ENCODE peak calls at places on chromosomes 11 and 22, in six cellular contexts. One of them, this sample, is unnamed.

GRCh38 chr11:100831929-100832480 is 144.9 kb downstream of the ARHGAP42 start:
- DNase-seq in naive thymus-derived CD8-positive, alpha-beta T cell: no peak
- DNase-seq in activated T-cell treated with anti-CD3 and anti-CD28 coated beads, Interleukin-2, amount 50 U/mL, for 4 hours: no peak
- DNase-seq in stimulated activated CD8-positive, alpha-beta memory T cell treated with anti-CD3 and anti-CD28 coated beads, Interleukin-2, amount 100 ng/mL, for 1 hour: no peak
- DNase-seq in anterior cingulate cortex: no peak
- DNase-seq in stimulated activated CD4-positive, alpha-beta T cell treated with anti-CD3 and anti-CD28 coated beads, Interleukin-4, amount 100 ng/mL, for 1 hour: no peak
- DNase-seq in this sample: no peak

GRCh38 chr11:102005306-102005705 is 41.9 kb upstream of the CFAP300 start:
- DNase-seq in stimulated activated CD8-positive, alpha-beta memory T cell treated with anti-CD3 and anti-CD28 coated beads, Interleukin-2, amount 100 ng/mL, for 1 hour: no peak
- DNase-seq in activated T-cell treated with anti-CD3 and anti-CD28 coated beads, Interleukin-2, amount 50 U/mL, for 4 hours: no peak
- DNase-seq in stimulated activated CD4-positive, alpha-beta T cell treated with anti-CD3 and anti-CD28 coated beads, Interleukin-4, amount 100 ng/mL, for 1 hour: no peak
- DNase-seq in anterior cingulate cortex: no peak
- DNase-seq in naive thymus-derived CD8-positive, alpha-beta T cell: no peak
- DNase-seq in this sample: no peak

GRCh38 chr22:38941488-38941987 is 15.9 kb upstream of the APOBEC3A start:
- DNase-seq in activated T-cell treated with anti-CD3 and anti-CD28 coated beads, Interleukin-2, amount 50 U/mL, for 4 hours: peak; percentile 61
- DNase-seq in stimulated activated CD4-positive, alpha-beta T cell treated with anti-CD3 and anti-CD28 coated beads, Interleukin-4, amount 100 ng/mL, for 1 hour: peak; percentile 71
- DNase-seq in naive thymus-derived CD8-positive, alpha-beta T cell: no peak
- DNase-seq in anterior cingulate cortex: no peak
- DNase-seq in stimulated activated CD8-positive, alpha-beta memory T cell treated with anti-CD3 and anti-CD28 coated beads, Interleukin-2, amount 100 ng/mL, for 1 hour: no peak
- DNase-seq in this sample: no peak

GRCh38 chr11:74697722-74698121 is 33.5 kb downstream of the CHRDL2 start:
- DNase-seq in stimulated activated CD8-positive, alpha-beta memory T cell treated with anti-CD3 and anti-CD28 coated beads, Interleukin-2, amount 100 ng/mL, for 1 hour: no peak
- DNase-seq in stimulated activated CD4-positive, alpha-beta T cell treated with anti-CD3 and anti-CD28 coated beads, Interleukin-4, amount 100 ng/mL, for 1 hour: no peak
- DNase-seq in naive thymus-derived CD8-positive, alpha-beta T cell: no peak
- DNase-seq in activated T-cell treated with anti-CD3 and anti-CD28 coated beads, Interleukin-2, amount 50 U/mL, for 4 hours: no peak
- DNase-seq in anterior cingulate cortex: no peak
- DNase-seq in this sample: no peak

GRCh38 chr22:36510966-36511881 is 4.4 kb upstream of the FOXRED2 start:
- DNase-seq in anterior cingulate cortex: no peak
- DNase-seq in stimulated activated CD4-positive, alpha-beta T cell treated with anti-CD3 and anti-CD28 coated beads, Interleukin-4, amount 100 ng/mL, for 1 hour: peak; percentile 36
- DNase-seq in naive thymus-derived CD8-positive, alpha-beta T cell: peak; percentile 40
- DNase-seq in stimulated activated CD8-positive, alpha-beta memory T cell treated with anti-CD3 and anti-CD28 coated beads, Interleukin-2, amount 100 ng/mL, for 1 hour: no peak
- DNase-seq in activated T-cell treated with anti-CD3 and anti-CD28 coated beads, Interleukin-2, amount 50 U/mL, for 4 hours: peak; percentile 24
- DNase-seq in this sample: no peak

GRCh38 chr11:353315-353857 is 15.9 kb upstream of the B4GALNT4 start:
- DNase-seq in stimulated activated CD4-positive, alpha-beta T cell treated with anti-CD3 and anti-CD28 coated beads, Interleukin-4, amount 100 ng/mL, for 1 hour: no peak
- DNase-seq in naive thymus-derived CD8-positive, alpha-beta T cell: no peak
- DNase-seq in activated T-cell treated with anti-CD3 and anti-CD28 coated beads, Interleukin-2, amount 50 U/mL, for 4 hours: no peak
- DNase-seq in stimulated activated CD8-positive, alpha-beta memory T cell treated with anti-CD3 and anti-CD28 coated beads, Interleukin-2, amount 100 ng/mL, for 1 hour: no peak
- DNase-seq in anterior cingulate cortex: peak; percentile 85
- DNase-seq in this sample: no peak

GRCh38 chr11:32963721-32964120 is 52.0 kb upstream of the DEPDC7 start:
- DNase-seq in activated T-cell treated with anti-CD3 and anti-CD28 coated beads, Interleukin-2, amount 50 U/mL, for 4 hours: no peak
- DNase-seq in naive thymus-derived CD8-positive, alpha-beta T cell: no peak
- DNase-seq in anterior cingulate cortex: no peak
- DNase-seq in stimulated activated CD4-positive, alpha-beta T cell treated with anti-CD3 and anti-CD28 coated beads, Interleukin-4, amount 100 ng/mL, for 1 hour: no peak
- DNase-seq in stimulated activated CD8-positive, alpha-beta memory T cell treated with anti-CD3 and anti-CD28 coated beads, Interleukin-2, amount 100 ng/mL, for 1 hour: no peak
- DNase-seq in this sample: no peak

GRCh38 chr11:46676436-46677158 is 23.8 kb downstream of the ARHGAP1 start:
- DNase-seq in activated T-cell treated with anti-CD3 and anti-CD28 coated beads, Interleukin-2, amount 50 U/mL, for 4 hours: no peak
- DNase-seq in naive thymus-derived CD8-positive, alpha-beta T cell: no peak
- DNase-seq in stimulated activated CD4-positive, alpha-beta T cell treated with anti-CD3 and anti-CD28 coated beads, Interleukin-4, amount 100 ng/mL, for 1 hour: no peak
- DNase-seq in stimulated activated CD8-positive, alpha-beta memory T cell treated with anti-CD3 and anti-CD28 coated beads, Interleukin-2, amount 100 ng/mL, for 1 hour: no peak
- DNase-seq in anterior cingulate cortex: no peak
- DNase-seq in this sample: no peak

GRCh38 chr11:126930100-126930841 is 70.3 kb downstream of the KIRREL3 start:
- DNase-seq in stimulated activated CD8-positive, alpha-beta memory T cell treated with anti-CD3 and anti-CD28 coated beads, Interleukin-2, amount 100 ng/mL, for 1 hour: no peak
- DNase-seq in naive thymus-derived CD8-positive, alpha-beta T cell: no peak
- DNase-seq in anterior cingulate cortex: no peak
- DNase-seq in stimulated activated CD4-positive, alpha-beta T cell treated with anti-CD3 and anti-CD28 coated beads, Interleukin-4, amount 100 ng/mL, for 1 hour: no peak
- DNase-seq in activated T-cell treated with anti-CD3 and anti-CD28 coated beads, Interleukin-2, amount 50 U/mL, for 4 hours: no peak
- DNase-seq in this sample: no peak

GRCh38 chr11:398826-399225 is 4.8 kb downstream of the PKP3 start:
- DNase-seq in anterior cingulate cortex: no peak
- DNase-seq in stimulated activated CD4-positive, alpha-beta T cell treated with anti-CD3 and anti-CD28 coated beads, Interleukin-4, amount 100 ng/mL, for 1 hour: no peak
- DNase-seq in stimulated activated CD8-positive, alpha-beta memory T cell treated with anti-CD3 and anti-CD28 coated beads, Interleukin-2, amount 100 ng/mL, for 1 hour: no peak
- DNase-seq in activated T-cell treated with anti-CD3 and anti-CD28 coated beads, Interleukin-2, amount 50 U/mL, for 4 hours: no peak
- DNase-seq in naive thymus-derived CD8-positive, alpha-beta T cell: no peak
- DNase-seq in this sample: no peak

GRCh38 chr11:95512682-95513081 is 276.9 kb downstream of the FAM76B start:
- DNase-seq in stimulated activated CD4-positive, alpha-beta T cell treated with anti-CD3 and anti-CD28 coated beads, Interleukin-4, amount 100 ng/mL, for 1 hour: no peak
- DNase-seq in anterior cingulate cortex: no peak
- DNase-seq in stimulated activated CD8-positive, alpha-beta memory T cell treated with anti-CD3 and anti-CD28 coated beads, Interleukin-2, amount 100 ng/mL, for 1 hour: no peak
- DNase-seq in naive thymus-derived CD8-positive, alpha-beta T cell: no peak
- DNase-seq in activated T-cell treated with anti-CD3 and anti-CD28 coated beads, Interleukin-2, amount 50 U/mL, for 4 hours: no peak
- DNase-seq in this sample: no peak

GRCh38 chr11:16959528-16960100 is 54.6 kb downstream of the PLEKHA7 start:
- DNase-seq in activated T-cell treated with anti-CD3 and anti-CD28 coated beads, Interleukin-2, amount 50 U/mL, for 4 hours: no peak
- DNase-seq in stimulated activated CD4-positive, alpha-beta T cell treated with anti-CD3 and anti-CD28 coated beads, Interleukin-4, amount 100 ng/mL, for 1 hour: no peak
- DNase-seq in anterior cingulate cortex: no peak
- DNase-seq in stimulated activated CD8-positive, alpha-beta memory T cell treated with anti-CD3 and anti-CD28 coated beads, Interleukin-2, amount 100 ng/mL, for 1 hour: no peak
- DNase-seq in naive thymus-derived CD8-positive, alpha-beta T cell: no peak
- DNase-seq in this sample: no peak

GRCh38 chr11:40293655-40294342 is 1165.7 kb downstream of the LRRC4C start:
- DNase-seq in naive thymus-derived CD8-positive, alpha-beta T cell: peak; percentile 3
- DNase-seq in anterior cingulate cortex: peak; percentile 71
- DNase-seq in activated T-cell treated with anti-CD3 and anti-CD28 coated beads, Interleukin-2, amount 50 U/mL, for 4 hours: no peak
- DNase-seq in stimulated activated CD4-positive, alpha-beta T cell treated with anti-CD3 and anti-CD28 coated beads, Interleukin-4, amount 100 ng/mL, for 1 hour: peak; percentile 19
- DNase-seq in stimulated activated CD8-positive, alpha-beta memory T cell treated with anti-CD3 and anti-CD28 coated beads, Interleukin-2, amount 100 ng/mL, for 1 hour: no peak
- DNase-seq in this sample: peak; percentile 90

GRCh38 chr22:36687516-36687915 is 16.0 kb downstream of the CACNG2 start:
- DNase-seq in activated T-cell treated with anti-CD3 and anti-CD28 coated beads, Interleukin-2, amount 50 U/mL, for 4 hours: no peak
- DNase-seq in anterior cingulate cortex: no peak
- DNase-seq in stimulated activated CD8-positive, alpha-beta memory T cell treated with anti-CD3 and anti-CD28 coated beads, Interleukin-2, amount 100 ng/mL, for 1 hour: no peak
- DNase-seq in naive thymus-derived CD8-positive, alpha-beta T cell: no peak
- DNase-seq in stimulated activated CD4-positive, alpha-beta T cell treated with anti-CD3 and anti-CD28 coated beads, Interleukin-4, amount 100 ng/mL, for 1 hour: no peak
- DNase-seq in this sample: no peak

GRCh38 chr11:95135155-95135554 is 45.5 kb downstream of the ENDOD1 start:
- DNase-seq in activated T-cell treated with anti-CD3 and anti-CD28 coated beads, Interleukin-2, amount 50 U/mL, for 4 hours: no peak
- DNase-seq in stimulated activated CD4-positive, alpha-beta T cell treated with anti-CD3 and anti-CD28 coated beads, Interleukin-4, amount 100 ng/mL, for 1 hour: no peak
- DNase-seq in naive thymus-derived CD8-positive, alpha-beta T cell: no peak
- DNase-seq in stimulated activated CD8-positive, alpha-beta memory T cell treated with anti-CD3 and anti-CD28 coated beads, Interleukin-2, amount 100 ng/mL, for 1 hour: no peak
- DNase-seq in anterior cingulate cortex: no peak
- DNase-seq in this sample: no peak

GRCh38 chr11:113242767-113243397 is 71.5 kb upstream of the TTC12 start:
- DNase-seq in stimulated activated CD4-positive, alpha-beta T cell treated with anti-CD3 and anti-CD28 coated beads, Interleukin-4, amount 100 ng/mL, for 1 hour: no peak
- DNase-seq in activated T-cell treated with anti-CD3 and anti-CD28 coated beads, Interleukin-2, amount 50 U/mL, for 4 hours: no peak
- DNase-seq in anterior cingulate cortex: no peak
- DNase-seq in naive thymus-derived CD8-positive, alpha-beta T cell: peak; percentile 7
- DNase-seq in stimulated activated CD8-positive, alpha-beta memory T cell treated with anti-CD3 and anti-CD28 coated beads, Interleukin-2, amount 100 ng/mL, for 1 hour: no peak
- DNase-seq in this sample: peak; percentile 39

GRCh38 chr11:69320756-69321741 is 27.1 kb downstream of the MYEOV start:
- DNase-seq in activated T-cell treated with anti-CD3 and anti-CD28 coated beads, Interleukin-2, amount 50 U/mL, for 4 hours: no peak
- DNase-seq in stimulated activated CD8-positive, alpha-beta memory T cell treated with anti-CD3 and anti-CD28 coated beads, Interleukin-2, amount 100 ng/mL, for 1 hour: no peak
- DNase-seq in anterior cingulate cortex: no peak
- DNase-seq in stimulated activated CD4-positive, alpha-beta T cell treated with anti-CD3 and anti-CD28 coated beads, Interleukin-4, amount 100 ng/mL, for 1 hour: no peak
- DNase-seq in naive thymus-derived CD8-positive, alpha-beta T cell: no peak
- DNase-seq in this sample: no peak

GRCh38 chr22:45629469-45630089 is 42.1 kb upstream of the ATXN10 start:
- DNase-seq in activated T-cell treated with anti-CD3 and anti-CD28 coated beads, Interleukin-2, amount 50 U/mL, for 4 hours: no peak
- DNase-seq in anterior cingulate cortex: no peak
- DNase-seq in naive thymus-derived CD8-positive, alpha-beta T cell: no peak
- DNase-seq in stimulated activated CD8-positive, alpha-beta memory T cell treated with anti-CD3 and anti-CD28 coated beads, Interleukin-2, amount 100 ng/mL, for 1 hour: no peak
- DNase-seq in stimulated activated CD4-positive, alpha-beta T cell treated with anti-CD3 and anti-CD28 coated beads, Interleukin-4, amount 100 ng/mL, for 1 hour: no peak
- DNase-seq in this sample: no peak

GRCh38 chr11:63534895-63535461 is 1.6 kb upstream of the PLAAT4 start:
- DNase-seq in stimulated activated CD4-positive, alpha-beta T cell treated with anti-CD3 and anti-CD28 coated beads, Interleukin-4, amount 100 ng/mL, for 1 hour: no peak
- DNase-seq in anterior cingulate cortex: no peak
- DNase-seq in activated T-cell treated with anti-CD3 and anti-CD28 coated beads, Interleukin-2, amount 50 U/mL, for 4 hours: no peak
- DNase-seq in stimulated activated CD8-positive, alpha-beta memory T cell treated with anti-CD3 and anti-CD28 coated beads, Interleukin-2, amount 100 ng/mL, for 1 hour: no peak
- DNase-seq in naive thymus-derived CD8-positive, alpha-beta T cell: no peak
- DNase-seq in this sample: no peak

GRCh38 chr11:15829312-15829711 is 527.0 kb downstream of the SOX6 start:
- DNase-seq in stimulated activated CD8-positive, alpha-beta memory T cell treated with anti-CD3 and anti-CD28 coated beads, Interleukin-2, amount 100 ng/mL, for 1 hour: no peak
- DNase-seq in naive thymus-derived CD8-positive, alpha-beta T cell: no peak
- DNase-seq in stimulated activated CD4-positive, alpha-beta T cell treated with anti-CD3 and anti-CD28 coated beads, Interleukin-4, amount 100 ng/mL, for 1 hour: no peak
- DNase-seq in activated T-cell treated with anti-CD3 and anti-CD28 coated beads, Interleukin-2, amount 50 U/mL, for 4 hours: no peak
- DNase-seq in anterior cingulate cortex: no peak
- DNase-seq in this sample: no peak

GRCh38 chr22:35703861-35704584 is 13.6 kb upstream of the APOL5 start:
- DNase-seq in activated T-cell treated with anti-CD3 and anti-CD28 coated beads, Interleukin-2, amount 50 U/mL, for 4 hours: no peak
- DNase-seq in naive thymus-derived CD8-positive, alpha-beta T cell: no peak
- DNase-seq in stimulated activated CD4-positive, alpha-beta T cell treated with anti-CD3 and anti-CD28 coated beads, Interleukin-4, amount 100 ng/mL, for 1 hour: no peak
- DNase-seq in anterior cingulate cortex: no peak
- DNase-seq in stimulated activated CD8-positive, alpha-beta memory T cell treated with anti-CD3 and anti-CD28 coated beads, Interleukin-2, amount 100 ng/mL, for 1 hour: no peak
- DNase-seq in this sample: no peak

GRCh38 chr11:2599561-2600189 is 100.1 kb downstream of the KCNQ1OT1 start:
- DNase-seq in activated T-cell treated with anti-CD3 and anti-CD28 coated beads, Interleukin-2, amount 50 U/mL, for 4 hours: no peak
- DNase-seq in anterior cingulate cortex: no peak
- DNase-seq in naive thymus-derived CD8-positive, alpha-beta T cell: no peak
- DNase-seq in stimulated activated CD8-positive, alpha-beta memory T cell treated with anti-CD3 and anti-CD28 coated beads, Interleukin-2, amount 100 ng/mL, for 1 hour: no peak
- DNase-seq in stimulated activated CD4-positive, alpha-beta T cell treated with anti-CD3 and anti-CD28 coated beads, Interleukin-4, amount 100 ng/mL, for 1 hour: no peak
- DNase-seq in this sample: no peak

GRCh38 chr11:134542401-134543143 is 130.5 kb upstream of the B3GAT1 start:
- DNase-seq in stimulated activated CD8-positive, alpha-beta memory T cell treated with anti-CD3 and anti-CD28 coated beads, Interleukin-2, amount 100 ng/mL, for 1 hour: no peak
- DNase-seq in stimulated activated CD4-positive, alpha-beta T cell treated with anti-CD3 and anti-CD28 coated beads, Interleukin-4, amount 100 ng/mL, for 1 hour: no peak
- DNase-seq in activated T-cell treated with anti-CD3 and anti-CD28 coated beads, Interleukin-2, amount 50 U/mL, for 4 hours: no peak
- DNase-seq in anterior cingulate cortex: no peak
- DNase-seq in naive thymus-derived CD8-positive, alpha-beta T cell: no peak
- DNase-seq in this sample: no peak

GRCh38 chr11:92735039-92735438 is 234.4 kb upstream of the MTNR1B start:
- DNase-seq in activated T-cell treated with anti-CD3 and anti-CD28 coated beads, Interleukin-2, amount 50 U/mL, for 4 hours: no peak
- DNase-seq in anterior cingulate cortex: no peak
- DNase-seq in stimulated activated CD8-positive, alpha-beta memory T cell treated with anti-CD3 and anti-CD28 coated beads, Interleukin-2, amount 100 ng/mL, for 1 hour: no peak
- DNase-seq in stimulated activated CD4-positive, alpha-beta T cell treated with anti-CD3 and anti-CD28 coated beads, Interleukin-4, amount 100 ng/mL, for 1 hour: no peak
- DNase-seq in naive thymus-derived CD8-positive, alpha-beta T cell: no peak
- DNase-seq in this sample: no peak

GRCh38 chr11:96323643-96323985 is 19.4 kb downstream of the MAML2 start:
- DNase-seq in naive thymus-derived CD8-positive, alpha-beta T cell: no peak
- DNase-seq in stimulated activated CD4-positive, alpha-beta T cell treated with anti-CD3 and anti-CD28 coated beads, Interleukin-4, amount 100 ng/mL, for 1 hour: no peak
- DNase-seq in activated T-cell treated with anti-CD3 and anti-CD28 coated beads, Interleukin-2, amount 50 U/mL, for 4 hours: no peak
- DNase-seq in stimulated activated CD8-positive, alpha-beta memory T cell treated with anti-CD3 and anti-CD28 coated beads, Interleukin-2, amount 100 ng/mL, for 1 hour: no peak
- DNase-seq in anterior cingulate cortex: no peak
- DNase-seq in this sample: no peak

GRCh38 chr11:88152381-88152780 is 22.9 kb downstream of the RAB38 start:
- DNase-seq in anterior cingulate cortex: no peak
- DNase-seq in naive thymus-derived CD8-positive, alpha-beta T cell: no peak
- DNase-seq in activated T-cell treated with anti-CD3 and anti-CD28 coated beads, Interleukin-2, amount 50 U/mL, for 4 hours: no peak
- DNase-seq in stimulated activated CD4-positive, alpha-beta T cell treated with anti-CD3 and anti-CD28 coated beads, Interleukin-4, amount 100 ng/mL, for 1 hour: no peak
- DNase-seq in stimulated activated CD8-positive, alpha-beta memory T cell treated with anti-CD3 and anti-CD28 coated beads, Interleukin-2, amount 100 ng/mL, for 1 hour: no peak
- DNase-seq in this sample: no peak

GRCh38 chr11:1279674-1280055 is 29.8 kb downstream of the TOLLIP start:
- DNase-seq in stimulated activated CD8-positive, alpha-beta memory T cell treated with anti-CD3 and anti-CD28 coated beads, Interleukin-2, amount 100 ng/mL, for 1 hour: no peak
- DNase-seq in anterior cingulate cortex: no peak
- DNase-seq in naive thymus-derived CD8-positive, alpha-beta T cell: no peak
- DNase-seq in stimulated activated CD4-positive, alpha-beta T cell treated with anti-CD3 and anti-CD28 coated beads, Interleukin-4, amount 100 ng/mL, for 1 hour: no peak
- DNase-seq in activated T-cell treated with anti-CD3 and anti-CD28 coated beads, Interleukin-2, amount 50 U/mL, for 4 hours: no peak
- DNase-seq in this sample: no peak

GRCh38 chr11:22244986-22245592 is 52.2 kb downstream of the ANO5 start:
- DNase-seq in naive thymus-derived CD8-positive, alpha-beta T cell: peak; percentile 14
- DNase-seq in stimulated activated CD4-positive, alpha-beta T cell treated with anti-CD3 and anti-CD28 coated beads, Interleukin-4, amount 100 ng/mL, for 1 hour: peak; percentile 2
- DNase-seq in anterior cingulate cortex: no peak
- DNase-seq in stimulated activated CD8-positive, alpha-beta memory T cell treated with anti-CD3 and anti-CD28 coated beads, Interleukin-2, amount 100 ng/mL, for 1 hour: no peak
- DNase-seq in activated T-cell treated with anti-CD3 and anti-CD28 coated beads, Interleukin-2, amount 50 U/mL, for 4 hours: peak; percentile 4
- DNase-seq in this sample: no peak

GRCh38 chr11:105609832-105610781 is at the start of gene GRIA4:
- DNase-seq in naive thymus-derived CD8-positive, alpha-beta T cell: no peak
- DNase-seq in activated T-cell treated with anti-CD3 and anti-CD28 coated beads, Interleukin-2, amount 50 U/mL, for 4 hours: no peak
- DNase-seq in stimulated activated CD8-positive, alpha-beta memory T cell treated with anti-CD3 and anti-CD28 coated beads, Interleukin-2, amount 100 ng/mL, for 1 hour: no peak
- DNase-seq in stimulated activated CD4-positive, alpha-beta T cell treated with anti-CD3 and anti-CD28 coated beads, Interleukin-4, amount 100 ng/mL, for 1 hour: peak; percentile 3
- DNase-seq in anterior cingulate cortex: peak; percentile 55
- DNase-seq in this sample: peak; percentile 27

GRCh38 chr11:126375726-126376125 is 20.2 kb downstream of the ST3GAL4 start:
- DNase-seq in stimulated activated CD8-positive, alpha-beta memory T cell treated with anti-CD3 and anti-CD28 coated beads, Interleukin-2, amount 100 ng/mL, for 1 hour: no peak
- DNase-seq in anterior cingulate cortex: no peak
- DNase-seq in activated T-cell treated with anti-CD3 and anti-CD28 coated beads, Interleukin-2, amount 50 U/mL, for 4 hours: no peak
- DNase-seq in naive thymus-derived CD8-positive, alpha-beta T cell: no peak
- DNase-seq in stimulated activated CD4-positive, alpha-beta T cell treated with anti-CD3 and anti-CD28 coated beads, Interleukin-4, amount 100 ng/mL, for 1 hour: no peak
- DNase-seq in this sample: no peak

This sample was measured in amygdala.